ENCODE peak calls at places on chromosome 9, in eight cellular contexts. X, E, G, D, Q, W, O and H are unnamed samples.

GRCh38 chr9:97954550-97954989 is 16.6 kb upstream of the HEMGN start:
- DNase-seq in Q (peak; percentile 24), E (peak; percentile 30), D (no peak), X (peak; percentile 43), O (peak; percentile 59), G (peak; percentile 90), W (peak; percentile 19), H (peak; percentile 28)

GRCh38 chr9:76699966-76700365 is 64.3 kb upstream of the PCA3 start:
- DNase-seq in W (no peak), G (no peak), X (no peak), Q (no peak), D (no peak), E (no peak), O (no peak), H (no peak)

GRCh38 chr9:96071245-96072124 is 196.0 kb downstream of the ERCC6L2 start:
- DNase-seq in E (no peak), W (no peak), Q (peak; percentile 21), X (no peak), O (no peak), G (peak; percentile 16), D (no peak), H (no peak)

GRCh38 chr9:128027166-128027539 is 40.0 kb downstream of the NAIF1 start:
- DNase-seq in X (no peak), D (no peak), Q (no peak), O (peak; percentile 71), W (no peak), G (peak; percentile 39), E (no peak), H (peak; percentile 34)

GRCh38 chr9:104093162-104093561 is 947 bp upstream of the SMC2 start:
- DNase-seq in O (no peak), D (no peak), E (no peak), Q (no peak), X (no peak), W (no peak), G (peak; percentile 22), H (no peak)

GRCh38 chr9:69258551-69258950 is 66.5 kb upstream of the ENTREP1 start:
- DNase-seq in G (no peak), D (no peak), Q (no peak), W (no peak), X (no peak), O (no peak), E (no peak), H (no peak)

GRCh38 chr9:88534456-88535225 is at the start of gene NXNL2:
- DNase-seq in W (peak; percentile 59), X (peak; percentile 90), Q (peak; percentile 76), O (no peak), E (peak; percentile 80), G (no peak), D (peak; percentile 93), H (no peak)

GRCh38 chr9:109726122-109726521 is 53.9 kb upstream of the PALM2AKAP2 start:
- DNase-seq in X (no peak), G (no peak), W (no peak), E (no peak), O (no peak), Q (no peak), D (no peak), H (no peak)

GRCh38 chr9:112012026-112012902 is 115.7 kb downstream of the UGCG start:
- DNase-seq in W (peak; percentile 32), G (peak; percentile 20), O (no peak), X (peak; percentile 83), D (peak; percentile 21), Q (no peak), E (peak; percentile 74), H (no peak)

GRCh38 chr9:108468364-108468763 is 387.4 kb downstream of the ACTL7B start:
- DNase-seq in G (peak; percentile 37), Q (no peak), O (no peak), D (no peak), X (peak; percentile 30), E (no peak), W (no peak), H (no peak)

GRCh38 chr9:81585191-81585763 is 104.1 kb downstream of the TLE1 start:
- DNase-seq in Q (no peak), O (no peak), D (no peak), X (no peak), W (no peak), E (no peak), G (no peak), H (no peak)

GRCh38 chr9:83754383-83754977 is 46.7 kb upstream of the UBQLN1 start:
- DNase-seq in G (peak; percentile 26), E (no peak), Q (no peak), X (no peak), W (no peak), D (no peak), O (no peak), H (no peak)

GRCh38 chr9:22808876-22809275 is 362.3 kb downstream of the DMRTA1 start:
- DNase-seq in W (no peak), O (no peak), D (no peak), X (no peak), G (no peak), E (no peak), Q (no peak), H (no peak)

DNA sequence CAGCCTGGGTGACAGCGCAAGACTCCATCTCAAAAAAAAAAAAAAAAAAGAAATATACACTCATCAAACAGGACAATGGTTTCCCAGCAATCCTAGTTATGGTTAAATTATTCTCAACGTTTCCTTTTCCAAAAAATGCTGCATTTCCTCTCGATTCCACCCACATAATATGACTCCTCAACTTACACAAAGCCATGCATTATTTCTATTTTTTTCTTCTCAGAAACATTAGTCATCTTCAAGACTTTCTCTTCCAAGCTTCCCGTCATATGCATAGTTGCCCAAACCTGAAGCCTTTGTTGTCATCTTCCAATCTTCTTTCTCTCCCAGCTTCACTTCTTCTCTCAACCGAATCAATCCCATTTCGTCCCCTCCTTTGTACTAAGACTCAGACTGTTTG is 61.4 kb upstream of the RANBP6 start:
- DNase-seq in D (no peak), X (no peak), Q (no peak), O (no peak), G (no peak), W (no peak), E (no peak), H (no peak)
- H3K27ac ChIP-seq in D (no peak overlapping the region), X (no peak overlapping the region), Q (no peak overlapping the region), O (no peak overlapping the region), G (no peak overlapping the region), W (no peak overlapping the region), E (no peak overlapping the region), H (no peak overlapping the region)

GRCh38 chr9:136553581-136553980 is 7.7 kb upstream of the NOTCH1 start:
- DNase-seq in O (no peak), D (no peak), G (no peak), W (no peak), X (no peak), E (no peak), Q (no peak), H (no peak)

GRCh38 chr9:136550439-136551085 is 4.7 kb upstream of the NOTCH1 start:
- DNase-seq in W (no peak), X (no peak), O (no peak), E (no peak), Q (no peak), G (no peak), D (no peak), H (no peak)

GRCh38 chr9:136549010-136549980 is 3.4 kb upstream of the NOTCH1 start:
- DNase-seq in O (no peak), G (no peak), E (no peak), D (no peak), Q (no peak), W (no peak), X (no peak), H (no peak)

GRCh38 chr9:136552117-136552685 is 6.4 kb upstream of the NOTCH1 start:
- DNase-seq in D (no peak), Q (no peak), W (no peak), G (peak; percentile 41), X (no peak), O (no peak), E (no peak), H (no peak)

GRCh38 chr9:136551401-136552116 is 5.7 kb upstream of the NOTCH1 start:
- DNase-seq in E (peak; percentile 49), O (no peak), X (peak; percentile 75), D (peak; percentile 80), W (peak; percentile 82), G (peak; percentile 34), Q (no peak), H (no peak)
- H3K4me3 ChIP-seq in E (no peak overlapping the region), O (no peak overlapping the region), X (peak overlapping the region; percentile 44), D (peak overlapping the region; percentile 0), W (no peak overlapping the region), G (no peak overlapping the region), Q (no peak overlapping the region), H (no peak overlapping the region)

DNA sequence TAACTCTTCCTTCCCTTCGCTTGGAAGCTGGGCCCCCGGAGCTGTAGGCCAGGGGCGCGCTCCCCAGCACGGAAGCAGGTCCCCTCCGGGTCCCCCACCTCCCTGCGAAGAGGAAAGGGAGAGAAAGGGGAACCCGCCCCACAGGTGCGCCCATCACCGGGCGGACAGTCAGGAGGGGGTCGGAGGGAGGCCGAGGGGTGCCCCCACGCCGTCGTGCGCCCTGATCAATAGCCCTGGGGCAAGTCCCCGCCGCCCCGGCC is 793 bp downstream of the AGPAT2 start:
- DNase-seq in D (no peak), W (no peak), O (no peak), X (no peak), Q (no peak), G (no peak), E (no peak), H (no peak)
- H3K27ac ChIP-seq in D (no peak overlapping the region), W (peak overlapping the region; percentile 93), O (no peak overlapping the region), X (peak overlapping the region; percentile 61), Q (no peak overlapping the region), G (peak overlapping the region; percentile 32), E (peak overlapping the region; percentile 80), H (no peak overlapping the region)

DNA sequence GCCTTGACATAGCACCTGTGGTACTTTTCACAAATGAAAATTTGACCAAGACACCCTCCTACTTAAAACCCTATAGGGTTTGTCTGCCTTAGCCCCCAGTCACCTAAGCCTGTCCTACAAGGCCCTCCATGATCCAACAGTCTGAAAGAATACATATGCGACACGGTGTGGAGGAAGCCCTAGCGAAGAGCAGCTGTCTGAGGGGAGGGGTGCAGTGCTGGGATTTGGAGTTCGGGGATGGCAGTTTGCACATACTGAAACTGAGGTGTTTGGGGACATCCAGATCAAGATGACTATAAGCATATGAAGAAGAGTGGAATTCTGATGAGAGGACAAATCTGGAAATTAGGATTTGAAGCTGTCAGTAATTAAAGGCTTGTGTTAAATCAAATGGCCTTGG is 7.2 kb upstream of the MYORG start:
- DNase-seq in E (no peak), W (no peak), X (no peak), Q (no peak), D (no peak), O (no peak), G (no peak), H (no peak)
- H3K4me3 ChIP-seq in E (no peak overlapping the region), W (no peak overlapping the region), X (no peak overlapping the region), Q (no peak overlapping the region), D (no peak overlapping the region), O (no peak overlapping the region), G (no peak overlapping the region), H (no peak overlapping the region)